ENCODE peak calls at places on chromosomes 11 and 22, in ten cellular contexts. L is GM06990, W is tibial nerve, H is colonic mucosa, Q is upper lobe of right lung, V is mucosa of descending colon, Y is DND-41, B is body of pancreas, Z is uterus, P is neural progenitor cell. S is an unnamed sample. For H3K36me3, the result is how much of the 10 kb centered on the place peaks cover.

GRCh38 chr11:68461284-68461861 is 821 bp downstream of the PPP6R3 start:
- DNase-seq in Y (peak), V (peak), P (no peak), L (no peak), W (no peak), Z (no peak), B (peak), Q (peak), H (peak), S (peak)

GRCh38 chr11:5719703-5720495 is 16.3 kb upstream of the OR56B1 start:
- DNase-seq in Y (peak), P (no peak), B (no peak), V (no peak), Z (no peak), Q (no peak), H (no peak), W (no peak), L (no peak), S (no peak)

GRCh38 chr22:26648011-26648497 is 9.3 kb upstream of the MIAT start:
- DNase-seq in L (no peak), B (no peak), P (peak), Y (peak), W (no peak), V (no peak), Q (no peak), Z (no peak), H (no peak), S (no peak)

GRCh38 chr11:111379500-111380136 is 543 bp upstream of the POU2AF1 start:
- DNase-seq in P (no peak), V (no peak), Y (peak), Z (no peak), W (no peak), B (no peak), Q (no peak), L (no peak), H (no peak), S (no peak)

GRCh38 chr11:118766035-118766434 is 24.9 kb downstream of the DDX6 start:
- DNase-seq in L (no peak), Z (no peak), B (no peak), W (no peak), H (no peak), Q (no peak), Y (no peak), V (no peak), P (no peak), S (no peak)

GRCh38 chr11:47348859-47349258 is 3.6 kb downstream of the MYBPC3 start:
- DNase-seq in P (peak), Q (no peak), L (no peak), V (no peak), W (no peak), Z (no peak), H (no peak), B (no peak), Y (peak), S (no peak)

GRCh38 chr11:102109896-102110760 is at the start of gene YAP1:
- DNase-seq in Z (peak), Q (peak), Y (no peak), W (peak), H (peak), L (peak), B (peak), V (peak), P (peak), S (peak)

GRCh38 chr11:44788536-44789227 is 61.9 kb downstream of the TSPAN18 start:
- DNase-seq in Y (no peak), Z (no peak), W (no peak), P (no peak), Q (no peak), B (no peak), V (no peak), H (no peak), L (no peak), S (no peak)

GRCh38 chr11:12841946-12842630 is 167.0 kb upstream of the RASSF10 start:
- DNase-seq in Y (peak), W (no peak), H (no peak), V (no peak), B (peak), Z (peak), L (no peak), P (peak), Q (no peak), S (peak)

GRCh38 chr22:40026641-40027040 is 31.9 kb downstream of the FAM83F start:
- DNase-seq in P (peak), Y (no peak), V (no peak), Z (no peak), H (no peak), L (no peak), W (no peak), Q (no peak), B (no peak), S (no peak)

GRCh38 chr11:119374632-119375394 is 6.7 kb downstream of the USP2 start:
- DNase-seq in W (no peak), V (no peak), P (no peak), L (no peak), B (no peak), Z (no peak), Y (no peak), Q (peak), H (no peak), S (no peak)

GRCh38 chr11:36447947-36448346 is 62.1 kb downstream of the TRAF6 start:
- DNase-seq in W (no peak), V (no peak), H (no peak), B (peak), Z (no peak), L (no peak), Q (no peak), Y (no peak), P (no peak), S (peak)

GRCh38 chr22:27603823-27604190 is 197.7 kb downstream of the MN1 start:
- DNase-seq in L (no peak), Q (no peak), Z (no peak), V (no peak), H (no peak), W (no peak), B (peak), P (peak), Y (no peak), S (no peak)

GRCh38 chr22:44884968-44885805 is 124.6 kb downstream of the PHF21B start:
- DNase-seq in Q (peak), Z (no peak), L (no peak), P (no peak), V (no peak), Y (no peak), W (no peak), H (no peak), B (no peak), S (no peak)

GRCh38 chr22:41367680-41368542 is 13.8 kb upstream of the TEF start:
- DNase-seq in L (no peak), W (peak), P (peak), H (peak), Z (peak), Y (no peak), B (peak), Q (peak), V (no peak), S (peak)

GRCh38 chr22:20549232-20549841 is 41.9 kb downstream of the MED15 start:
- DNase-seq in Q (no peak), H (no peak), B (peak), V (peak), L (no peak), Z (peak), P (no peak), W (no peak), Y (peak), S (no peak)

GRCh38 chr11:59528741-59529140 is 17.4 kb downstream of the OR4D9 start:
- DNase-seq in Y (no peak), H (no peak), B (no peak), L (no peak), P (peak), Z (no peak), Q (no peak), W (no peak), V (no peak), S (no peak)

GRCh38 chr11:112610996-112611795 is 350.0 kb upstream of the NCAM1 start:
- DNase-seq in W (no peak), V (no peak), Y (no peak), Z (no peak), P (no peak), B (no peak), H (no peak), L (no peak), Q (no peak), S (peak)

GRCh38 chr22:50025993-50026392 is 13.4 kb upstream of the IL17REL start:
- DNase-seq in P (no peak), L (no peak), Y (no peak), H (no peak), Z (no peak), W (no peak), B (no peak), V (no peak), Q (peak), S (no peak)

GRCh38 chr11:47259178-47259977 is 1.6 kb downstream of the NR1H3 start:
- DNase-seq in Z (no peak), B (no peak), Y (peak), L (no peak), W (no peak), P (peak), H (peak), Q (no peak), V (peak), S (no peak)

GRCh38 chr22:50192056-50192824 is 6.5 kb downstream of the TRABD start:
- DNase-seq in Y (no peak), P (no peak), W (no peak), L (peak), B (peak), Q (no peak), V (no peak), H (no peak), Z (no peak), S (peak)

GRCh38 chr11:46243796-46244109 is 33.7 kb upstream of the CREB3L1 start:
- DNase-seq in P (no peak), L (no peak), W (no peak), Q (no peak), Z (no peak), B (no peak), V (no peak), H (no peak), Y (no peak), S (no peak)

GRCh38 chr11:108561535-108561991 is 32.0 kb downstream of the EXPH5 start:
- DNase-seq in Z (no peak), Q (no peak), H (no peak), V (no peak), W (no peak), B (no peak), P (no peak), L (no peak), Y (no peak), S (no peak)

GRCh38 chr11:61082931-61083531 is 19.3 kb upstream of the CD5 start:
- DNase-seq in L (no peak), Q (no peak), Z (no peak), V (no peak), H (no peak), W (no peak), P (no peak), B (no peak), Y (no peak), S (no peak)

GRCh38 chr22:46777609-46777970 is 15.1 kb downstream of the TBC1D22A start:
- DNase-seq in L (peak), V (peak), Z (no peak), Y (no peak), B (peak), P (no peak), Q (no peak), H (no peak), W (no peak), S (no peak)

GRCh38 chr11:69230856-69231425 is 63.0 kb upstream of the MYEOV start:
- DNase-seq in Q (no peak), Y (no peak), L (no peak), B (no peak), H (peak), P (no peak), Z (no peak), V (no peak), W (no peak), S (no peak)

GRCh38 chr22:22728382-22728781 is 84.0 kb downstream of the GGTLC2 start:
- DNase-seq in P (no peak), L (no peak), W (no peak), Q (no peak), V (no peak), Z (no peak), Y (no peak), H (no peak), B (no peak), S (peak)

GRCh38 chr11:103878646-103879045 is 157.8 kb upstream of the DDI1 start:
- DNase-seq in Z (no peak), H (no peak), V (no peak), P (no peak), W (peak), Y (no peak), B (no peak), Q (no peak), L (no peak), S (no peak)

GRCh38 chr11:7019500-7020182 is 505 bp downstream of the ZNF214 start:
- DNase-seq in Q (peak), H (peak), B (peak), P (peak), W (no peak), Y (no peak), L (no peak), Z (peak), V (peak), S (no peak)
- H3K4me3 ChIP-seq in Q (peak), H (peak), B (peak), P (peak), W (peak), Y (no peak), L (peak), Z (peak), V (peak), S (peak)

GRCh38 chr22:24419480-24419860 is 7.9 kb upstream of the ADORA2A start:
- DNase-seq in L (no peak), V (no peak), P (no peak), B (no peak), Q (no peak), Z (no peak), Y (no peak), H (no peak), W (no peak), S (no peak)

GRCh38 chr22:24420977-24421343 is 6.4 kb upstream of the ADORA2A start:
- DNase-seq in B (no peak), P (no peak), H (no peak), V (no peak), Z (no peak), W (no peak), Q (no peak), Y (no peak), L (no peak), S (no peak)

GRCh38 chr22:24422078-24422665 is 5.2 kb upstream of the ADORA2A start:
- DNase-seq in P (no peak), V (no peak), H (no peak), Y (no peak), Q (no peak), L (no peak), W (no peak), B (no peak), Z (no peak), S (no peak)

GRCh38 chr22:24420072-24420976 is 7.1 kb upstream of the ADORA2A start:
- DNase-seq in P (peak), B (no peak), W (no peak), V (no peak), Z (peak), Y (no peak), H (no peak), L (no peak), Q (no peak), S (no peak)

DNA sequence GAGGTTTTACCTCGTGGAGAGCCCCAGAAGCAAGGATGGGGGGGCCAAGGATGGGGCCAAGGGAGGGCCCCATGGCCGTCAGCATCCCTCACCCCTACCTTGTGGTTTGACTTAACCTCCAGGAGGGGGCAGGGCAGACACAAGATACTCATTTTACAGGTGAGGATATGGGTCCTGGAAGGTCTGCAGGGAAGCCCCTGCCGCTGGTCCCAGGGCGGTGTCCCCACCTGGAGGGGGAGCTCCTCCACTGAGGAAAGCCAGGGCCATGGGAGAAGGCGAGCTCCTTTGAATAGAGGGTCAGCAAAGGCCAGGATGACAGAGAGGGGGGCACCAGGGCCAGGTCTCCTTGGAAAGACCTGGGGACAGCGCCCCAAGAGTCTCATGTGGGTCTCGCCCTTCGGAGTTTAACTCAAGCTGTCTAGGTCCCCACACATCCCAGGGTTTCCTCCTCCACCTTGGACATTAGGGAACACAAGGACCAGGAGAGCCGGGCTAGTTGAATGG is 5.9 kb upstream of the ADORA2A start:
- DNase-seq in Y (peak), V (no peak), H (no peak), Q (no peak), L (no peak), W (no peak), B (no peak), P (peak), Z (no peak), S (no peak)
- TF ChIP-seq CTCF in Y (peak), V (no peak), H (peak), Q (no peak), L (peak), W (no peak), B (no peak), P (peak), Z (no peak), S (peak)

DNA sequence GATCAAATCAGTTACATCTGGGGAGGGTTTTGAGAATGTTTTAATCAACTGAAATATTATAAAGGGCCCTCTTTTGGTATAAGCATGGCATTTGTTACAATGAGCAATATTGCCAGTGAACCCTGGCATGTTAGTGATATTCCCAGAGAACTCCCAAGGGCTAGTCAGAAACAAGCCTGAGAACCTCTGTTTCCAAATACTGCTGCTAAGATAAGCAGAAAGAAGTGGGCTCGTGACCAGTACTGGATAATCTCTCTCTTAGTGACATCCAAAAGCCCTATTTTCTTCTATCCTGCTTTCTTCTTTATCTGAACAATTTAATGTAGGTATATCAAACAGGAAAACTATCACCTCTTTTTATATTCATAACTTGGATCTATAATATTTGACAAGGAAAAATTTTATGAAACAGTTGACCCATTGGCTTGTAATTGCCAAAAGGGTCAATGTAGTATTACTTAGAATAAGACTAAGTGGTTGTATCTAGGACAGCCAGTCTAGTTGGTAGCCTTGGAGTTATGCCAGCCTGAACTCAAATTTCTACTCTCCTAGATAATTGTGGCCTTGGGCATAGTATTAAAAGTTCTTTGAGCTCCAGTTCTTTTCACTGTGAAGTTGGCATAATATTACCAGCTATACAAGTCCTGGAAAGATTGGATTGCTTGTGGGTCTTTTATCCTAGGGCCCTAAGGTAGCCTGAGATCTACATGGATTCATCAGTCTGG is 15.7 kb downstream of the CAT start:
- DNase-seq in L (no peak), P (no peak), W (no peak), B (peak), Z (no peak), H (no peak), Q (no peak), V (no peak), Y (no peak), S (no peak)
- H3K36me3 ChIP-seq in L (under half), P (under half), W (half or more), B (under half), Z (under half), H (under half), Q (half or more), V (under half), Y (half or more), S (under half)

DNA sequence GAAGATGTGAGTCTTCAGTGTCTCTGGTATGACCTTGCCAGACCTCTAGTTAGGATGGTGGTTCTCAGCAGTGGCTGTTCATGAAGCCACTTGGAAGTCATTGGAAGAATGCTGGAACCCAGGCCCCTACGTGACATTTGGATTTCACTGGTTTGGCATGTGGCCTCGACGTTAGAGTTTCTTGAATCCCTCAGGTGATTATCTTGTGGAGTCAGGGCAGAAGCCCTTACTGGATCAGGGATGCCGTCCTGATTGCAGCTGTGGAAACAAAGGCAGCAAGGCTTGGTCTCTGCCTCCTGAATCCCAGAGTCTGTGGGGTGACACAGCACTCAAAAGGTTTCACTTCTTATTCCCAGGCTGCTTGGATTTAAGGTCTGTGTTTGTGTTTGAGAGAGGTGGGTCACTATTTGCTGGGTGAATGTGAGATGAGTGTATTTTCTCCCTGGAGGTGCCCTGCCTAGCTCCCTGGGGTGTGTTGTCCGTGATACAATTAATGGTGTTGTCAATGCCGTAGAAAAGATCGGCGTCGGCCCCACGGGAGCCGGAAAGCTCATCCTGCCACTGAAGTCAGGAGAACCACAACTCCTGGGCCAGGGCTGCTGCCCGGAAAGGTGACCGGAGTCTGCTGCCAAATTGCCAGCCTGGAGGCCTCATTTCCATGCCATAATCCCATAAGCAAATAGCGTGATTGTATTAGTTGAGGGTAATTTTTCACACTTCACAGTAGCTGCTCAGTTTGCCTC is 939.0 kb downstream of the BRD1 start:
- DNase-seq in V (no peak), Y (no peak), Q (peak), H (no peak), W (no peak), Z (no peak), L (no peak), B (no peak), P (no peak), S (no peak)
- H3K4me3 ChIP-seq in V (no peak), Y (no peak), Q (no peak), H (no peak), W (no peak), Z (no peak), L (no peak), B (no peak), P (no peak), S (no peak)

GRCh38 chr11:67439321-67440228 is 2.1 kb upstream of the PTPRCAP start:
- DNase-seq in W (peak), Y (peak), V (no peak), P (no peak), L (no peak), H (peak), B (no peak), Q (no peak), Z (peak), S (peak)
- TF ChIP-seq CTCF in W (no peak), Y (peak), V (no peak), P (peak), L (peak), H (no peak), B (no peak), Q (no peak), Z (no peak), S (peak)

S was measured in bronchial epithelial cell.